ENCODE peak calls at places on chromosomes 13 and 19, in ten cellular contexts. One of them, this sample, is unnamed.
A peak's percentile ranks its signal among the peaks of the same experiment; 100 is the strongest.

GRCh38 chr13:51000576-51001260 is 91.1 kb downstream of the RNASEH2B start:
- DNase-seq in GM03348: peak; percentile 88
- DNase-seq in endothelial cell: no peak
- DNase-seq in iris pigment epithelial cell: peak; percentile 14
- DNase-seq in activated CD8-positive, alpha-beta memory T cell treated with anti-CD3 and anti-CD28 coated beads for 1 hour: no peak
- DNase-seq in body of pancreas: no peak
- DNase-seq in NCI-H446 treated with DMSO at 0.1 percent for 48 hours: peak; percentile 94
- DNase-seq in B cell: no peak
- DNase-seq in WTC11: no peak
- DNase-seq in activated naive CD8-positive, alpha-beta T cell treated with anti-CD3 and anti-CD28 coated beads, Interleukin-2, amount 50 U/mL, for 24 hours: no peak
- DNase-seq in this sample: no peak

GRCh38 chr13:21516806-21517205 is 57.7 kb upstream of the ZDHHC20 start:
- DNase-seq in GM03348: no peak
- DNase-seq in endothelial cell: no peak
- DNase-seq in iris pigment epithelial cell: no peak
- DNase-seq in activated CD8-positive, alpha-beta memory T cell treated with anti-CD3 and anti-CD28 coated beads for 1 hour: no peak
- DNase-seq in body of pancreas: no peak
- DNase-seq in NCI-H446 treated with DMSO at 0.1 percent for 48 hours: no peak
- DNase-seq in B cell: no peak
- DNase-seq in WTC11: no peak
- DNase-seq in activated naive CD8-positive, alpha-beta T cell treated with anti-CD3 and anti-CD28 coated beads, Interleukin-2, amount 50 U/mL, for 24 hours: no peak
- DNase-seq in this sample: no peak

GRCh38 chr19:9381367-9381785 is 18.6 kb downstream of the ZNF177 start:
- DNase-seq in GM03348: no peak
- DNase-seq in endothelial cell: no peak
- DNase-seq in iris pigment epithelial cell: peak; percentile 1
- DNase-seq in activated CD8-positive, alpha-beta memory T cell treated with anti-CD3 and anti-CD28 coated beads for 1 hour: no peak
- DNase-seq in body of pancreas: no peak
- DNase-seq in NCI-H446 treated with DMSO at 0.1 percent for 48 hours: no peak
- DNase-seq in B cell: no peak
- DNase-seq in WTC11: no peak
- DNase-seq in activated naive CD8-positive, alpha-beta T cell treated with anti-CD3 and anti-CD28 coated beads, Interleukin-2, amount 50 U/mL, for 24 hours: no peak
- DNase-seq in this sample: no peak

GRCh38 chr13:34026308-34026707 is 208.4 kb downstream of the RFC3 start:
- DNase-seq in GM03348: no peak
- DNase-seq in endothelial cell: no peak
- DNase-seq in iris pigment epithelial cell: no peak
- DNase-seq in activated CD8-positive, alpha-beta memory T cell treated with anti-CD3 and anti-CD28 coated beads for 1 hour: no peak
- DNase-seq in body of pancreas: no peak
- DNase-seq in NCI-H446 treated with DMSO at 0.1 percent for 48 hours: no peak
- DNase-seq in B cell: no peak
- DNase-seq in WTC11: no peak
- DNase-seq in activated naive CD8-positive, alpha-beta T cell treated with anti-CD3 and anti-CD28 coated beads, Interleukin-2, amount 50 U/mL, for 24 hours: no peak
- DNase-seq in this sample: no peak

GRCh38 chr19:54916822-54917221 is 10.9 kb downstream of the NCR1 start:
- DNase-seq in GM03348: no peak
- DNase-seq in endothelial cell: no peak
- DNase-seq in iris pigment epithelial cell: no peak
- DNase-seq in activated CD8-positive, alpha-beta memory T cell treated with anti-CD3 and anti-CD28 coated beads for 1 hour: no peak
- DNase-seq in body of pancreas: no peak
- DNase-seq in NCI-H446 treated with DMSO at 0.1 percent for 48 hours: no peak
- DNase-seq in B cell: no peak
- DNase-seq in WTC11: no peak
- DNase-seq in activated naive CD8-positive, alpha-beta T cell treated with anti-CD3 and anti-CD28 coated beads, Interleukin-2, amount 50 U/mL, for 24 hours: no peak
- DNase-seq in this sample: no peak

GRCh38 chr19:51131780-51132680 is 7.3 kb downstream of the SIGLEC9 start:
- DNase-seq in GM03348: no peak
- DNase-seq in endothelial cell: no peak
- DNase-seq in iris pigment epithelial cell: peak; percentile 68
- DNase-seq in activated CD8-positive, alpha-beta memory T cell treated with anti-CD3 and anti-CD28 coated beads for 1 hour: no peak
- DNase-seq in body of pancreas: no peak
- DNase-seq in NCI-H446 treated with DMSO at 0.1 percent for 48 hours: no peak
- DNase-seq in B cell: no peak
- DNase-seq in WTC11: no peak
- DNase-seq in activated naive CD8-positive, alpha-beta T cell treated with anti-CD3 and anti-CD28 coated beads, Interleukin-2, amount 50 U/mL, for 24 hours: no peak
- DNase-seq in this sample: no peak

GRCh38 chr19:50214699-50215543 is 11.5 kb downstream of the MYH14 start:
- DNase-seq in GM03348: no peak
- DNase-seq in endothelial cell: no peak
- DNase-seq in iris pigment epithelial cell: no peak
- DNase-seq in activated CD8-positive, alpha-beta memory T cell treated with anti-CD3 and anti-CD28 coated beads for 1 hour: no peak
- DNase-seq in body of pancreas: peak; percentile 55
- DNase-seq in NCI-H446 treated with DMSO at 0.1 percent for 48 hours: no peak
- DNase-seq in B cell: no peak
- DNase-seq in WTC11: peak; percentile 55
- DNase-seq in activated naive CD8-positive, alpha-beta T cell treated with anti-CD3 and anti-CD28 coated beads, Interleukin-2, amount 50 U/mL, for 24 hours: no peak
- DNase-seq in this sample: no peak

GRCh38 chr19:18460313-18460712 is 22.4 kb upstream of the ISYNA1 start:
- DNase-seq in GM03348: peak; percentile 61
- DNase-seq in endothelial cell: no peak
- DNase-seq in iris pigment epithelial cell: peak; percentile 64
- DNase-seq in activated CD8-positive, alpha-beta memory T cell treated with anti-CD3 and anti-CD28 coated beads for 1 hour: no peak
- DNase-seq in body of pancreas: peak; percentile 44
- DNase-seq in NCI-H446 treated with DMSO at 0.1 percent for 48 hours: no peak
- DNase-seq in B cell: no peak
- DNase-seq in WTC11: no peak
- DNase-seq in activated naive CD8-positive, alpha-beta T cell treated with anti-CD3 and anti-CD28 coated beads, Interleukin-2, amount 50 U/mL, for 24 hours: no peak
- DNase-seq in this sample: peak; percentile 65

GRCh38 chr13:43390101-43390500 is 366.7 kb downstream of the DNAJC15 start:
- DNase-seq in GM03348: no peak
- DNase-seq in endothelial cell: no peak
- DNase-seq in iris pigment epithelial cell: peak; percentile 36
- DNase-seq in activated CD8-positive, alpha-beta memory T cell treated with anti-CD3 and anti-CD28 coated beads for 1 hour: no peak
- DNase-seq in body of pancreas: no peak
- DNase-seq in NCI-H446 treated with DMSO at 0.1 percent for 48 hours: peak; percentile 89
- DNase-seq in B cell: no peak
- DNase-seq in WTC11: no peak
- DNase-seq in activated naive CD8-positive, alpha-beta T cell treated with anti-CD3 and anti-CD28 coated beads, Interleukin-2, amount 50 U/mL, for 24 hours: no peak
- DNase-seq in this sample: no peak

GRCh38 chr19:900302-901111 is 7.2 kb downstream of the RNU6-9 start:
- DNase-seq in GM03348: peak; percentile 46
- DNase-seq in endothelial cell: no peak
- DNase-seq in iris pigment epithelial cell: no peak
- DNase-seq in activated CD8-positive, alpha-beta memory T cell treated with anti-CD3 and anti-CD28 coated beads for 1 hour: no peak
- DNase-seq in body of pancreas: no peak
- DNase-seq in NCI-H446 treated with DMSO at 0.1 percent for 48 hours: no peak
- DNase-seq in B cell: peak; percentile 78
- DNase-seq in WTC11: peak; percentile 73
- DNase-seq in activated naive CD8-positive, alpha-beta T cell treated with anti-CD3 and anti-CD28 coated beads, Interleukin-2, amount 50 U/mL, for 24 hours: no peak
- DNase-seq in this sample: no peak

GRCh38 chr13:39144941-39145533 is 106.8 kb downstream of the NHLRC3 start:
- DNase-seq in GM03348: peak; percentile 81
- DNase-seq in endothelial cell: peak; percentile 57
- DNase-seq in iris pigment epithelial cell: peak; percentile 66
- DNase-seq in activated CD8-positive, alpha-beta memory T cell treated with anti-CD3 and anti-CD28 coated beads for 1 hour: no peak
- DNase-seq in body of pancreas: peak; percentile 55
- DNase-seq in NCI-H446 treated with DMSO at 0.1 percent for 48 hours: peak; percentile 18
- DNase-seq in B cell: peak; percentile 14
- DNase-seq in WTC11: peak; percentile 53
- DNase-seq in activated naive CD8-positive, alpha-beta T cell treated with anti-CD3 and anti-CD28 coated beads, Interleukin-2, amount 50 U/mL, for 24 hours: peak; percentile 29
- DNase-seq in this sample: peak; percentile 40